ENCODE peak calls at places on chromosome 7, in eight cellular contexts. One of them, this sample, is unnamed.
A peak's percentile ranks its signal among the peaks of the same experiment; 100 is the strongest.

GRCh38 chr7:99219985-99220384 is 12.1 kb upstream of the KPNA7 start:
- DNase-seq in pons: no peak
- DNase-seq in ELF-1: peak; percentile 30
- DNase-seq in cerebellum: no peak
- DNase-seq in T-helper 2 cell: no peak
- DNase-seq in HFFc6: no peak
- DNase-seq in mammary epithelial cell: no peak
- DNase-seq in posterior cingulate gyrus: no peak
- DNase-seq in this sample: no peak

GRCh38 chr7:134327896-134328295 is 11.2 kb upstream of the SLC35B4 start:
- DNase-seq in pons: peak; percentile 74
- DNase-seq in ELF-1: peak; percentile 56
- DNase-seq in cerebellum: no peak
- DNase-seq in T-helper 2 cell: no peak
- DNase-seq in HFFc6: peak; percentile 24
- DNase-seq in mammary epithelial cell: peak; percentile 15
- DNase-seq in posterior cingulate gyrus: peak; percentile 18
- DNase-seq in this sample: peak; percentile 32

GRCh38 chr7:71220210-71220695 is 88.3 kb downstream of the GALNT17 start:
- DNase-seq in pons: no peak
- DNase-seq in ELF-1: no peak
- DNase-seq in cerebellum: no peak
- DNase-seq in T-helper 2 cell: no peak
- DNase-seq in HFFc6: no peak
- DNase-seq in mammary epithelial cell: no peak
- DNase-seq in posterior cingulate gyrus: no peak
- DNase-seq in this sample: no peak

GRCh38 chr7:41881313-41882130 is 178.6 kb upstream of the INHBA start:
- DNase-seq in pons: peak; percentile 85
- DNase-seq in ELF-1: no peak
- DNase-seq in cerebellum: no peak
- DNase-seq in T-helper 2 cell: no peak
- DNase-seq in HFFc6: no peak
- DNase-seq in mammary epithelial cell: no peak
- DNase-seq in posterior cingulate gyrus: no peak
- DNase-seq in this sample: peak; percentile 43

GRCh38 chr7:129990403-129991192 is 37.8 kb upstream of the UBE2H start:
- DNase-seq in pons: no peak
- DNase-seq in ELF-1: peak; percentile 46
- DNase-seq in cerebellum: peak; percentile 46
- DNase-seq in T-helper 2 cell: no peak
- DNase-seq in HFFc6: peak; percentile 30
- DNase-seq in mammary epithelial cell: no peak
- DNase-seq in posterior cingulate gyrus: no peak
- DNase-seq in this sample: peak; percentile 13

GRCh38 chr7:55977831-55978230 is 13.4 kb downstream of the NIPSNAP2 start:
- DNase-seq in pons: peak; percentile 46
- DNase-seq in ELF-1: no peak
- DNase-seq in cerebellum: peak; percentile 45
- DNase-seq in T-helper 2 cell: no peak
- DNase-seq in HFFc6: peak; percentile 85
- DNase-seq in mammary epithelial cell: peak; percentile 20
- DNase-seq in posterior cingulate gyrus: peak; percentile 45
- DNase-seq in this sample: no peak

GRCh38 chr7:157155959-157156358 is 17.2 kb downstream of the UBE3C start:
- DNase-seq in pons: no peak
- DNase-seq in ELF-1: no peak
- DNase-seq in cerebellum: no peak
- DNase-seq in T-helper 2 cell: no peak
- DNase-seq in HFFc6: no peak
- DNase-seq in mammary epithelial cell: no peak
- DNase-seq in posterior cingulate gyrus: no peak
- DNase-seq in this sample: no peak

GRCh38 chr7:122896509-122896908 is 10.2 kb upstream of the CADPS2 start:
- DNase-seq in pons: no peak
- DNase-seq in ELF-1: no peak
- DNase-seq in cerebellum: no peak
- DNase-seq in T-helper 2 cell: no peak
- DNase-seq in HFFc6: no peak
- DNase-seq in mammary epithelial cell: no peak
- DNase-seq in posterior cingulate gyrus: no peak
- DNase-seq in this sample: no peak

GRCh38 chr7:1555046-1555812 is 776 bp downstream of the TMEM184A start:
- DNase-seq in pons: no peak
- DNase-seq in ELF-1: peak; percentile 77
- DNase-seq in cerebellum: no peak
- DNase-seq in T-helper 2 cell: no peak
- DNase-seq in HFFc6: peak; percentile 85
- DNase-seq in mammary epithelial cell: peak; percentile 85
- DNase-seq in posterior cingulate gyrus: no peak
- DNase-seq in this sample: no peak

GRCh38 chr7:107711301-107711700 is 32.6 kb upstream of the CBLL1 start:
- DNase-seq in pons: no peak
- DNase-seq in ELF-1: no peak
- DNase-seq in cerebellum: no peak
- DNase-seq in T-helper 2 cell: no peak
- DNase-seq in HFFc6: peak; percentile 73
- DNase-seq in mammary epithelial cell: peak; percentile 31
- DNase-seq in posterior cingulate gyrus: no peak
- DNase-seq in this sample: no peak

GRCh38 chr7:91098566-91098965 is 165.7 kb upstream of the FZD1 start:
- DNase-seq in pons: no peak
- DNase-seq in ELF-1: no peak
- DNase-seq in cerebellum: no peak
- DNase-seq in T-helper 2 cell: no peak
- DNase-seq in HFFc6: peak; percentile 70
- DNase-seq in mammary epithelial cell: no peak
- DNase-seq in posterior cingulate gyrus: no peak
- DNase-seq in this sample: no peak

GRCh38 chr7:34675749-34676374 is 17.8 kb downstream of the NPSR1 start:
- DNase-seq in pons: peak; percentile 36
- DNase-seq in ELF-1: no peak
- DNase-seq in cerebellum: peak; percentile 36
- DNase-seq in T-helper 2 cell: no peak
- DNase-seq in HFFc6: no peak
- DNase-seq in mammary epithelial cell: no peak
- DNase-seq in posterior cingulate gyrus: no peak
- DNase-seq in this sample: no peak

GRCh38 chr7:72710983-72711382 is 117.0 kb downstream of the TYW1B start:
- DNase-seq in pons: no peak
- DNase-seq in ELF-1: peak; percentile 77
- DNase-seq in cerebellum: no peak
- DNase-seq in T-helper 2 cell: no peak
- DNase-seq in HFFc6: no peak
- DNase-seq in mammary epithelial cell: no peak
- DNase-seq in posterior cingulate gyrus: no peak
- DNase-seq in this sample: no peak

This sample was measured in putamen.